ENCODE peak calls at places on chromosomes 3 and 15, in seven cellular contexts. F is psoas muscle; R is endodermal cell; H is PC-9; U is naive thymus-derived CD4-positive, alpha-beta T cell; S is Karpas-422; M is adrenal gland. T is an unnamed sample.

GRCh38 chr3:150104564-150104963 is 133.9 kb upstream of the PFN2 start:
- DNase-seq in F (no peak), R (no peak), H (no peak), U (no peak), S (no peak), M (no peak), T (no peak)

GRCh38 chr15:80691575-80691974 is 3.5 kb upstream of the ABHD17C start:
- DNase-seq in F (no peak), R (no peak), H (peak; percentile 66), U (no peak), S (no peak), M (no peak), T (no peak)

GRCh38 chr3:45008117-45008516 is 18.0 kb upstream of the CLEC3B start:
- DNase-seq in F (no peak), R (no peak), H (no peak), U (no peak), S (no peak), M (no peak), T (no peak)

GRCh38 chr3:190303887-190304286 is 18.4 kb downstream of the CLDN1 start:
- DNase-seq in F (no peak), R (no peak), H (no peak), U (no peak), S (no peak), M (no peak), T (no peak)

GRCh38 chr15:91348812-91349500 is 248.9 kb downstream of the SV2B start:
- DNase-seq in F (no peak), R (no peak), H (peak; percentile 43), U (no peak), S (peak; percentile 36), M (no peak), T (peak; percentile 25)

GRCh38 chr3:13495921-13496723 is 16.0 kb downstream of the HDAC11 start:
- DNase-seq in F (peak; percentile 76), R (peak; percentile 93), H (peak; percentile 56), U (peak; percentile 47), S (peak; percentile 90), M (peak; percentile 82), T (peak; percentile 83)

GRCh38 chr3:32026583-32026982 is 45.0 kb downstream of the ZNF860 start:
- DNase-seq in F (no peak), R (no peak), H (no peak), U (no peak), S (peak; percentile 76), M (no peak), T (no peak)

GRCh38 chr3:80395023-80395422 is 627.2 kb upstream of the ROBO1 start:
- DNase-seq in F (no peak), R (no peak), H (no peak), U (no peak), S (no peak), M (no peak), T (no peak)

GRCh38 chr15:58932791-58933310 is 628 bp downstream of the SLTM start:
- DNase-seq in F (no peak), R (no peak), H (no peak), U (no peak), S (peak; percentile 70), M (peak; percentile 55), T (peak; percentile 41)

GRCh38 chr3:50155491-50155878 is 361 bp downstream of the SEMA3F start:
- DNase-seq in F (no peak), R (no peak), H (no peak), U (no peak), S (no peak), M (no peak), T (no peak)

GRCh38 chr3:50157821-50158556 is 2.9 kb downstream of the SEMA3F start:
- DNase-seq in F (no peak), R (no peak), H (no peak), U (no peak), S (no peak), M (no peak), T (peak; percentile 83)

GRCh38 chr3:50155891-50156290 is 767 bp downstream of the SEMA3F start:
- DNase-seq in F (no peak), R (peak; percentile 75), H (no peak), U (no peak), S (no peak), M (no peak), T (no peak)

GRCh38 chr3:50156991-50157493 is 1.9 kb downstream of the SEMA3F start:
- DNase-seq in F (no peak), R (peak; percentile 84), H (no peak), U (no peak), S (no peak), M (no peak), T (no peak)

GRCh38 chr3:50156549-50156948 is 1.4 kb downstream of the SEMA3F start:
- DNase-seq in F (no peak), R (no peak), H (no peak), U (no peak), S (no peak), M (no peak), T (no peak)
- H3K4me3 ChIP-seq in F (peak overlapping the region; percentile 79), R (peak overlapping the region; percentile 85), H (no peak overlapping the region), U (no peak overlapping the region), S (no peak overlapping the region), M (no peak overlapping the region), T (peak overlapping the region; percentile 58)

GRCh38 chr3:155236473-155236872 is 57.0 kb downstream of the STRIT1 start:
- DNase-seq in F (no peak), R (no peak), H (no peak), U (no peak), S (no peak), M (no peak), T (no peak)

GRCh38 chr3:155239960-155240359 is 53.5 kb downstream of the STRIT1 start:
- DNase-seq in F (no peak), R (no peak), H (no peak), U (no peak), S (no peak), M (no peak), T (no peak)

GRCh38 chr3:155242342-155242741 is 51.1 kb downstream of the STRIT1 start:
- DNase-seq in F (no peak), R (no peak), H (no peak), U (no peak), S (no peak), M (no peak), T (peak; percentile 18)

GRCh38 chr3:155241559-155241958 is 51.9 kb downstream of the STRIT1 start:
- DNase-seq in F (no peak), R (no peak), H (no peak), U (no peak), S (no peak), M (no peak), T (no peak)

GRCh38 chr3:155238845-155239244 is 54.6 kb downstream of the STRIT1 start:
- DNase-seq in F (no peak), R (no peak), H (no peak), U (no peak), S (no peak), M (no peak), T (no peak)
- H3K9me3 ChIP-seq in F (peaks cover 7% of the 10 kb centered on the region), R (no peaks in the 10 kb centered on the region), H (peaks cover 4% of the 10 kb centered on the region), U (no peaks in the 10 kb centered on the region), S (no peaks in the 10 kb centered on the region), M (no peaks in the 10 kb centered on the region), T (no peaks in the 10 kb centered on the region)

DNA sequence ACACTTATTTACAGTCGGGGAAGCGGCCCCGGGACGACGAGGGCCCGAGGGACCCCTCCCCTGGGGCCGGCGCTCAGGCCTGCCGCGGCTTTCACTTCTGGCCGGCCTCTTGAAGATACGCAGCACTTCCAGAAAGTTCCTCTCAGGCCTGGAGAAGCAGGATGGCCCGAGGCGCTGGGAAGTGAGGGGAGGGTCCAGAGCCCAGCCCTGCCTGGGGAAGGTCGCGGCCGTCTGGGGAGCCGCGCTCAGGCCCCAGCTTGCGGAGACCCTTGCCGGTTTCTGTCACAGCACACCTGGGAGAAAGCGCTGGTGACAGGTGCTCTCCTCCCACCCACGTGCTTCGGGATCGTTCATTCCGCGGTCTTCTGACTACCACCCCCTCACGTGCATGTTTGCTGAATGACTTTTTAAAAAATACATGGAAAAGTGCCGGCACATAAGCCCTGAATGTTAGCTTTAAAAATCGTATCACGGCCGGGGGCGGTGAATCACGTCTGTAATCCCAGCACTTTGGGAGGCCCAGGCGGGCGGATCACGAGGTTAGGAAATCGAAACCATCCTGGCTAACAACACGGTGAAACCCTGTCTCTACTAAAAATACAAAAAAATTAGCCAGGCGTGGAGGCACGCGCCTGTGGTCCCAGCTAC is 726 bp upstream of the TM2D3 start:
- DNase-seq in F (no peak), R (peak; percentile 65), H (no peak), U (no peak), S (peak; percentile 56), M (no peak), T (peak; percentile 79)
- H3K4me3 ChIP-seq in F (peak overlapping the region; percentile 76), R (peak overlapping the region; percentile 98), H (peak overlapping the region; percentile 94), U (peak overlapping the region; percentile 99), S (peak overlapping the region; percentile 85), M (peak overlapping the region; percentile 81), T (peak overlapping the region; percentile 66)

GRCh38 chr15:40543631-40544294 is 21.1 kb downstream of the CCDC32 start:
- DNase-seq in F (no peak), R (no peak), H (no peak), U (no peak), S (no peak), M (no peak), T (no peak)

GRCh38 chr15:40545457-40545856 is 19.4 kb downstream of the CCDC32 start:
- DNase-seq in F (no peak), R (peak; percentile 53), H (no peak), U (no peak), S (no peak), M (no peak), T (no peak)

GRCh38 chr15:40539030-40539429 is 25.8 kb downstream of the CCDC32 start:
- DNase-seq in F (no peak), R (no peak), H (no peak), U (no peak), S (no peak), M (no peak), T (no peak)

GRCh38 chr15:40543082-40543481 is 21.8 kb downstream of the CCDC32 start:
- DNase-seq in F (no peak), R (no peak), H (no peak), U (no peak), S (no peak), M (no peak), T (no peak)
- H3K9me3 ChIP-seq in F (no peaks in the 10 kb centered on the region), R (no peaks in the 10 kb centered on the region), H (no peaks in the 10 kb centered on the region), U (no peaks in the 10 kb centered on the region), S (no peaks in the 10 kb centered on the region), M (no peaks in the 10 kb centered on the region), T (no peaks in the 10 kb centered on the region)

GRCh38 chr15:34588046-34588674 is 4.7 kb upstream of the GOLGA8B start:
- DNase-seq in F (peak; percentile 30), R (peak; percentile 82), H (no peak), U (no peak), S (peak; percentile 88), M (peak; percentile 84), T (peak; percentile 62)
- H3K4me3 ChIP-seq in F (peak overlapping the region; percentile 52), R (peak overlapping the region; percentile 53), H (no peak overlapping the region), U (no peak overlapping the region), S (peak overlapping the region; percentile 55), M (no peak overlapping the region), T (peak overlapping the region; percentile 38)

T was measured in MG63.